ENCODE peak calls at places on chromosomes 6 and 20, in six cellular contexts. One of them, this sample, is unnamed.

GRCh38 chr6:11761744-11762620 is 16.6 kb downstream of the ADTRP start:
- DNase-seq in activated B cell treated with CpG ODN at 0.5 μM for 24 hours: no peak
- DNase-seq in NCI-H1092: no peak
- DNase-seq in astrocyte of the cerebellum: no peak
- DNase-seq in iPS-NIHi11: no peak
- DNase-seq in NCI-H2029: no peak
- DNase-seq in this sample: no peak

GRCh38 chr20:36092424-36093024 is 62.0 kb upstream of the EPB41L1 start:
- DNase-seq in iPS-NIHi11: peak
- DNase-seq in NCI-H2029: no peak
- DNase-seq in activated B cell treated with CpG ODN at 0.5 μM for 24 hours: peak
- DNase-seq in NCI-H1092: no peak
- DNase-seq in astrocyte of the cerebellum: no peak
- DNase-seq in this sample: peak

GRCh38 chr6:18166314-18167007 is 11.2 kb downstream of the KDM1B start:
- DNase-seq in iPS-NIHi11: no peak
- DNase-seq in activated B cell treated with CpG ODN at 0.5 μM for 24 hours: no peak
- DNase-seq in NCI-H2029: no peak
- DNase-seq in astrocyte of the cerebellum: no peak
- DNase-seq in NCI-H1092: no peak
- DNase-seq in this sample: no peak

GRCh38 chr6:137883400-137883888 is 16.4 kb downstream of the TNFAIP3 start:
- DNase-seq in iPS-NIHi11: no peak
- DNase-seq in activated B cell treated with CpG ODN at 0.5 μM for 24 hours: no peak
- DNase-seq in NCI-H2029: no peak
- DNase-seq in NCI-H1092: no peak
- DNase-seq in astrocyte of the cerebellum: no peak
- DNase-seq in this sample: no peak

GRCh38 chr6:38483526-38483925 is 156.2 kb downstream of the BTBD9 start:
- DNase-seq in NCI-H2029: no peak
- DNase-seq in NCI-H1092: no peak
- DNase-seq in astrocyte of the cerebellum: no peak
- DNase-seq in activated B cell treated with CpG ODN at 0.5 μM for 24 hours: no peak
- DNase-seq in iPS-NIHi11: no peak
- DNase-seq in this sample: no peak

GRCh38 chr6:39289490-39289889 is 24.7 kb downstream of the KCNK17 start:
- DNase-seq in iPS-NIHi11: no peak
- DNase-seq in astrocyte of the cerebellum: no peak
- DNase-seq in NCI-H2029: no peak
- DNase-seq in NCI-H1092: no peak
- DNase-seq in activated B cell treated with CpG ODN at 0.5 μM for 24 hours: no peak
- DNase-seq in this sample: peak

GRCh38 chr6:119449253-119450156 is 99.9 kb upstream of the MAN1A1 start:
- DNase-seq in NCI-H2029: no peak
- DNase-seq in activated B cell treated with CpG ODN at 0.5 μM for 24 hours: no peak
- DNase-seq in iPS-NIHi11: no peak
- DNase-seq in NCI-H1092: no peak
- DNase-seq in astrocyte of the cerebellum: no peak
- DNase-seq in this sample: peak

GRCh38 chr20:50496773-50497375 is 13.3 kb upstream of the PTPN1 start:
- DNase-seq in astrocyte of the cerebellum: no peak
- DNase-seq in NCI-H2029: no peak
- DNase-seq in iPS-NIHi11: no peak
- DNase-seq in NCI-H1092: no peak
- DNase-seq in activated B cell treated with CpG ODN at 0.5 μM for 24 hours: no peak
- DNase-seq in this sample: peak

GRCh38 chr6:109939654-109940053 is 38.5 kb upstream of the GPR6 start:
- DNase-seq in iPS-NIHi11: no peak
- DNase-seq in activated B cell treated with CpG ODN at 0.5 μM for 24 hours: no peak
- DNase-seq in NCI-H1092: no peak
- DNase-seq in NCI-H2029: no peak
- DNase-seq in astrocyte of the cerebellum: no peak
- DNase-seq in this sample: no peak

GRCh38 chr6:111712398-111712797 is 106.7 kb upstream of the TRAF3IP2 start:
- DNase-seq in NCI-H1092: no peak
- DNase-seq in astrocyte of the cerebellum: peak
- DNase-seq in activated B cell treated with CpG ODN at 0.5 μM for 24 hours: no peak
- DNase-seq in iPS-NIHi11: peak
- DNase-seq in NCI-H2029: no peak
- DNase-seq in this sample: no peak

GRCh38 chr6:16345449-16346330 is 107.3 kb downstream of the GMPR start:
- DNase-seq in NCI-H2029: no peak
- DNase-seq in astrocyte of the cerebellum: peak
- DNase-seq in activated B cell treated with CpG ODN at 0.5 μM for 24 hours: no peak
- DNase-seq in NCI-H1092: peak
- DNase-seq in iPS-NIHi11: no peak
- DNase-seq in this sample: no peak

GRCh38 chr6:133855599-133855972 is 33.3 kb upstream of the TCF21 start:
- DNase-seq in iPS-NIHi11: no peak
- DNase-seq in NCI-H1092: no peak
- DNase-seq in NCI-H2029: no peak
- DNase-seq in activated B cell treated with CpG ODN at 0.5 μM for 24 hours: no peak
- DNase-seq in astrocyte of the cerebellum: no peak
- DNase-seq in this sample: no peak

GRCh38 chr20:58436868-58437645 is 48.0 kb downstream of the VAPB start:
- DNase-seq in activated B cell treated with CpG ODN at 0.5 μM for 24 hours: no peak
- DNase-seq in astrocyte of the cerebellum: no peak
- DNase-seq in NCI-H1092: no peak
- DNase-seq in NCI-H2029: no peak
- DNase-seq in iPS-NIHi11: no peak
- DNase-seq in this sample: no peak

GRCh38 chr6:47162793-47163192 is 120.7 kb upstream of the ADGRF1 start:
- DNase-seq in NCI-H2029: no peak
- DNase-seq in activated B cell treated with CpG ODN at 0.5 μM for 24 hours: no peak
- DNase-seq in iPS-NIHi11: no peak
- DNase-seq in astrocyte of the cerebellum: no peak
- DNase-seq in NCI-H1092: no peak
- DNase-seq in this sample: no peak

GRCh38 chr6:44661631-44662030 is 274.1 kb downstream of the CDC5L start:
- DNase-seq in NCI-H1092: no peak
- DNase-seq in astrocyte of the cerebellum: no peak
- DNase-seq in iPS-NIHi11: no peak
- DNase-seq in NCI-H2029: no peak
- DNase-seq in activated B cell treated with CpG ODN at 0.5 μM for 24 hours: no peak
- DNase-seq in this sample: no peak

GRCh38 chr6:32176476-32177181 is 745 bp upstream of the AGPAT1 start:
- DNase-seq in activated B cell treated with CpG ODN at 0.5 μM for 24 hours: no peak
- DNase-seq in astrocyte of the cerebellum: no peak
- DNase-seq in NCI-H1092: no peak
- DNase-seq in iPS-NIHi11: no peak
- DNase-seq in NCI-H2029: no peak
- DNase-seq in this sample: no peak

GRCh38 chr20:5895626-5896025 is 54.7 kb downstream of the TRMT6 start:
- DNase-seq in NCI-H1092: no peak
- DNase-seq in iPS-NIHi11: no peak
- DNase-seq in NCI-H2029: no peak
- DNase-seq in activated B cell treated with CpG ODN at 0.5 μM for 24 hours: no peak
- DNase-seq in astrocyte of the cerebellum: no peak
- DNase-seq in this sample: no peak

GRCh38 chr6:117483645-117484016 is 1.2 kb downstream of the DCBLD1 start:
- DNase-seq in astrocyte of the cerebellum: no peak
- DNase-seq in iPS-NIHi11: peak
- DNase-seq in activated B cell treated with CpG ODN at 0.5 μM for 24 hours: no peak
- DNase-seq in NCI-H2029: peak
- DNase-seq in NCI-H1092: no peak
- DNase-seq in this sample: peak

GRCh38 chr6:88422831-88423230 is 256.7 kb upstream of the CNR1 start:
- DNase-seq in iPS-NIHi11: no peak
- DNase-seq in activated B cell treated with CpG ODN at 0.5 μM for 24 hours: no peak
- DNase-seq in NCI-H2029: no peak
- DNase-seq in NCI-H1092: no peak
- DNase-seq in astrocyte of the cerebellum: no peak
- DNase-seq in this sample: no peak

GRCh38 chr20:60001027-60001567 is 42.9 kb downstream of the CDH26 start:
- DNase-seq in NCI-H2029: no peak
- DNase-seq in astrocyte of the cerebellum: no peak
- DNase-seq in iPS-NIHi11: no peak
- DNase-seq in NCI-H1092: no peak
- DNase-seq in activated B cell treated with CpG ODN at 0.5 μM for 24 hours: no peak
- DNase-seq in this sample: no peak

GRCh38 chr20:32858873-32859372 is at the start of gene EFCAB8:
- DNase-seq in NCI-H1092: no peak
- DNase-seq in iPS-NIHi11: peak
- DNase-seq in NCI-H2029: no peak
- DNase-seq in activated B cell treated with CpG ODN at 0.5 μM for 24 hours: no peak
- DNase-seq in astrocyte of the cerebellum: no peak
- DNase-seq in this sample: no peak

GRCh38 chr6:35052694-35053565 is 88.2 kb downstream of the TCP11 start:
- DNase-seq in activated B cell treated with CpG ODN at 0.5 μM for 24 hours: no peak
- DNase-seq in iPS-NIHi11: no peak
- DNase-seq in NCI-H2029: no peak
- DNase-seq in astrocyte of the cerebellum: no peak
- DNase-seq in NCI-H1092: no peak
- DNase-seq in this sample: no peak

GRCh38 chr20:3705970-3706739 is 6.2 kb downstream of the SIGLEC1 start:
- DNase-seq in NCI-H2029: no peak
- DNase-seq in activated B cell treated with CpG ODN at 0.5 μM for 24 hours: no peak
- DNase-seq in astrocyte of the cerebellum: no peak
- DNase-seq in NCI-H1092: no peak
- DNase-seq in iPS-NIHi11: no peak
- DNase-seq in this sample: no peak

GRCh38 chr20:59723108-59723500 is 118.8 kb downstream of the PHACTR3 start:
- DNase-seq in NCI-H1092: no peak
- DNase-seq in activated B cell treated with CpG ODN at 0.5 μM for 24 hours: no peak
- DNase-seq in NCI-H2029: no peak
- DNase-seq in astrocyte of the cerebellum: no peak
- DNase-seq in iPS-NIHi11: no peak
- DNase-seq in this sample: no peak

GRCh38 chr20:24783631-24784492 is 165.2 kb upstream of the CST7 start:
- DNase-seq in iPS-NIHi11: peak
- DNase-seq in NCI-H1092: no peak
- DNase-seq in activated B cell treated with CpG ODN at 0.5 μM for 24 hours: no peak
- DNase-seq in astrocyte of the cerebellum: no peak
- DNase-seq in NCI-H2029: no peak
- DNase-seq in this sample: peak